ENCODE peak calls at places on chromosome 9, in ten cellular contexts. H, U, Z, J, L, Y, X, F, Q and E are unnamed samples. For H3K4me1 and H3K36me3, the result is how much of the 10 kb centered on the place peaks cover.

GRCh38 chr9:118271936-118272335 is 567.7 kb downstream of the TLR4 start:
- DNase-seq in X (no peak), Q (no peak), J (no peak), U (no peak), Y (no peak), L (no peak), H (no peak), F (no peak), Z (no peak), E (no peak)

GRCh38 chr9:129336601-129337286 is 158.7 kb upstream of the IER5L start:
- DNase-seq in L (peak), J (no peak), Y (peak), H (peak), Z (peak), F (peak), Q (peak), U (peak), X (no peak), E (peak)

GRCh38 chr9:6855860-6856259 is 98.1 kb downstream of the KDM4C start:
- DNase-seq in X (no peak), Q (peak), Z (no peak), J (no peak), U (no peak), F (no peak), Y (no peak), H (no peak), L (no peak), E (no peak)

GRCh38 chr9:14400658-14400995 is 86.7 kb upstream of the NFIB start:
- DNase-seq in Q (peak), F (peak), J (peak), L (no peak), Z (peak), H (no peak), X (peak), U (peak), Y (peak), E (no peak)

GRCh38 chr9:111298831-111299603 is 31.0 kb downstream of the OR2K2 start:
- DNase-seq in F (no peak), L (peak), X (peak), Z (no peak), U (peak), J (peak), H (no peak), Y (peak), Q (peak), E (peak)

GRCh38 chr9:18208166-18209059 is 265.5 kb upstream of the ADAMTSL1 start:
- DNase-seq in J (peak), U (peak), L (no peak), Y (peak), H (no peak), Z (peak), Q (peak), X (no peak), F (peak), E (no peak)

GRCh38 chr9:127647451-127647850 is 35.4 kb downstream of the STXBP1 start:
- DNase-seq in X (no peak), U (no peak), J (no peak), L (no peak), Z (no peak), H (no peak), F (no peak), Q (no peak), Y (no peak), E (no peak)

GRCh38 chr9:101601904-101602765 is 7.4 kb upstream of the PPP3R2 start:
- DNase-seq in Y (peak), J (no peak), L (peak), X (no peak), Z (no peak), Q (peak), H (no peak), U (no peak), F (peak), E (peak)

GRCh38 chr9:28073278-28073677 is 500.0 kb upstream of the C9orf72 start:
- DNase-seq in J (no peak), L (no peak), Q (peak), Y (peak), F (peak), Z (no peak), X (no peak), U (peak), H (no peak), E (no peak)

GRCh38 chr9:100505564-100506159 is 32.7 kb downstream of the TMEFF1 start:
- DNase-seq in Y (peak), H (peak), Q (peak), J (peak), Z (peak), U (peak), L (peak), F (peak), X (peak), E (peak)

GRCh38 chr9:3848445-3849114 is 322.8 kb upstream of the RFX3 start:
- DNase-seq in F (peak), U (no peak), Q (peak), X (no peak), L (no peak), Z (no peak), Y (peak), H (no peak), J (no peak), E (no peak)

GRCh38 chr9:34547960-34548603 is 25.3 kb upstream of the ENHO start:
- DNase-seq in Q (peak), X (peak), F (peak), L (peak), J (peak), U (peak), H (no peak), Z (peak), Y (peak), E (no peak)

GRCh38 chr9:23851024-23851629 is 25.1 kb upstream of the ELAVL2 start:
- DNase-seq in L (no peak), Q (peak), Y (peak), F (peak), X (no peak), Z (no peak), J (no peak), H (no peak), U (no peak), E (no peak)

GRCh38 chr9:19754921-19755320 is 33.9 kb downstream of the SLC24A2 start:
- DNase-seq in F (no peak), Q (no peak), J (no peak), Z (no peak), Y (peak), X (no peak), L (no peak), H (no peak), U (no peak), E (no peak)

GRCh38 chr9:7760014-7760415 is 39.6 kb downstream of the DMAC1 start:
- DNase-seq in Z (no peak), F (no peak), J (peak), Q (peak), Y (no peak), X (peak), H (no peak), U (no peak), L (no peak), E (no peak)

DNA sequence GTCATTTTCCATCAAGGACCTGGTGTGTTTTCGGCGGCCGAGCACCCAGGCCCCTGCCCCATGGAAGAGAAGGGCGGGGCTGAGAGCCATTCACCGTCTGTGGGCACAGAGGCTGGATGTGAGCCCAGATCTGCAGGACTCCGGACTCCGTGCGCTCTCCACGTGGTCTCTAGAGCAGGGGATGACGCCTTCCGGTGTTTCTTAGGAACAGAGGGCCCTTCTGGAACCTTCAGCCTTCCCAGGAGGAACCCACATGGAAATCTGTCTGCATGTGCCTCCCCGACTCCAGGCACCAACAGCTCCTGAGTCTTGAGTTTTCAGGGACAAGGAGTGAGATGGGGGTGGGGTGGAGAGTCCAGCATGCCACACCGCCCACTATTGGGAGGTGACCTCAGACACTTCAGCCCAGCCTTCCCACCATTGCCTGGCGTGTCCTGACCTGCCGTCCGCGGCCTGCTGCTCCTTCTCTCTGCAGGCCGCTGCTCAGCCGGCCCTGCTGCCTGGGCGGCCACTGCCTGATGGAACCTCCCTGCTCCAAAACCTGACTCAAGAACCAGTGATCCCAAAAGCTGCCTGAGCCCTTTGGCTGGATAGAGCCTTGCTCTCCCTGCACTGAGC is 2.4 kb upstream of the RXRA start:
- DNase-seq in U (no peak), F (peak), X (peak), Y (no peak), L (no peak), H (no peak), Q (peak), J (peak), Z (no peak), E (no peak)
- H3K4me1 ChIP-seq in U (under half), F (under half), X (under half), Y (under half), L (under half), H (under half), Q (under half), J (under half), Z (under half), E (under half)

GRCh38 chr9:107306308-107306707 is 23.2 kb downstream of the RAD23B start:
- DNase-seq in Q (no peak), H (no peak), L (no peak), J (no peak), X (no peak), Z (no peak), Y (no peak), U (no peak), F (no peak), E (no peak)
- H3K36me3 ChIP-seq in Q (under half), H (under half), L (under half), J (half or more), X (under half), Z (under half), Y (half or more), U (half or more), F (half or more), E (under half)

GRCh38 chr9:89661956-89662717 is 57.3 kb downstream of the GADD45G start:
- DNase-seq in X (peak), F (peak), Y (peak), L (no peak), H (no peak), U (peak), Z (peak), Q (peak), J (peak), E (no peak)
- H3K27ac ChIP-seq in X (peak), F (peak), Y (no peak), L (no peak), H (no peak), U (peak), Z (peak), Q (peak), J (peak), E (no peak)

GRCh38 chr9:89426389-89426961 is 71.4 kb downstream of the SEMA4D start:
- DNase-seq in L (no peak), F (no peak), H (no peak), U (no peak), Q (no peak), Z (no peak), Y (no peak), J (no peak), X (no peak), E (peak)

GRCh38 chr9:89422151-89422918 is 75.6 kb downstream of the SEMA4D start:
- DNase-seq in J (no peak), Y (no peak), F (no peak), Z (no peak), H (peak), U (no peak), L (no peak), Q (no peak), X (no peak), E (no peak)

GRCh38 chr9:89427621-89428221 is 70.2 kb downstream of the SEMA4D start:
- DNase-seq in L (no peak), X (no peak), J (no peak), H (peak), U (no peak), Y (no peak), Z (no peak), F (no peak), Q (no peak), E (peak)

GRCh38 chr9:89425921-89426388 is 72.0 kb downstream of the SEMA4D start:
- DNase-seq in J (no peak), F (no peak), Q (no peak), Z (no peak), X (no peak), H (no peak), L (no peak), Y (no peak), U (no peak), E (no peak)

GRCh38 chr9:89425024-89425805 is 72.7 kb downstream of the SEMA4D start:
- DNase-seq in Y (no peak), U (no peak), F (no peak), J (no peak), Z (no peak), Q (no peak), L (no peak), X (no peak), H (no peak), E (no peak)
- H3K4me1 ChIP-seq in Y (under half), U (under half), F (under half), J (under half), Z (under half), Q (under half), L (half or more), X (under half), H (half or more), E (half or more)

GRCh38 chr9:124855944-124856773 is 2.9 kb downstream of the WDR38 start:
- DNase-seq in J (no peak), F (peak), Q (peak), H (no peak), X (no peak), Z (no peak), L (no peak), U (no peak), Y (peak), E (no peak)
- H3K36me3 ChIP-seq in J (under half), F (under half), Q (under half), H (under half), X (under half), Z (under half), L (under half), U (under half), Y (under half), E (under half)

GRCh38 chr9:21027295-21027694 is 4.1 kb downstream of the HACD4 start:
- DNase-seq in Q (no peak), Z (no peak), Y (no peak), L (no peak), J (no peak), F (no peak), U (no peak), H (no peak), X (no peak), E (no peak)
- H3K27ac ChIP-seq in Q (no peak), Z (no peak), Y (no peak), L (no peak), J (no peak), F (no peak), U (no peak), H (no peak), X (no peak), E (no peak)